ENCODE peak calls at places on chromosomes 16 and 17, in seven cellular contexts. Y, A, G, J, F, X and M are unnamed samples.

GRCh38 chr16:28157768-28158535 is 53.8 kb downstream of the XPO6 start:
- DNase-seq in Y (no peak), A (no peak), G (no peak), J (no peak), F (no peak), X (no peak), M (no peak)

GRCh38 chr17:70597774-70598173 is 428.4 kb downstream of the KCNJ2 start:
- DNase-seq in Y (no peak), A (no peak), G (no peak), J (no peak), F (no peak), X (no peak), M (no peak)

GRCh38 chr17:35170968-35171771 is 23.0 kb downstream of the SLC35G3 start:
- DNase-seq in Y (no peak), A (no peak), G (no peak), J (no peak), F (peak; percentile 24), X (no peak), M (peak; percentile 11)

GRCh38 chr17:3594056-3594810 is 15.0 kb downstream of the TRPV1 start:
- DNase-seq in Y (no peak), A (peak; percentile 70), G (no peak), J (no peak), F (no peak), X (peak; percentile 48), M (no peak)

GRCh38 chr17:31433091-31433790 is 41.8 kb downstream of the RAB11FIP4 start:
- DNase-seq in Y (no peak), A (no peak), G (no peak), J (no peak), F (no peak), X (no peak), M (peak; percentile 45)

GRCh38 chr17:17698869-17699351 is 17.7 kb downstream of the RAI1 start:
- DNase-seq in Y (no peak), A (no peak), G (no peak), J (no peak), F (no peak), X (no peak), M (no peak)

GRCh38 chr16:55836158-55836611 is 3.3 kb upstream of the CES1 start:
- DNase-seq in Y (no peak), A (no peak), G (no peak), J (no peak), F (no peak), X (no peak), M (no peak)

GRCh38 chr16:15925631-15926030 is 23.8 kb upstream of the ABCC1 start:
- DNase-seq in Y (no peak), A (no peak), G (no peak), J (no peak), F (no peak), X (no peak), M (no peak)

GRCh38 chr16:61366006-61366405 is 670.2 kb downstream of the CDH8 start:
- DNase-seq in Y (no peak), A (no peak), G (no peak), J (no peak), F (no peak), X (no peak), M (no peak)

GRCh38 chr17:57954421-57955182 is 610 bp downstream of the CUEDC1 start:
- DNase-seq in Y (no peak), A (no peak), G (peak; percentile 66), J (peak; percentile 15), F (no peak), X (no peak), M (no peak)

GRCh38 chr16:14436410-14436955 is 193.6 kb downstream of the PARN start:
- DNase-seq in Y (no peak), A (no peak), G (no peak), J (no peak), F (no peak), X (no peak), M (no peak)

GRCh38 chr17:64256913-64257807 is 5.9 kb downstream of the TEX2 start:
- DNase-seq in Y (no peak), A (no peak), G (no peak), J (no peak), F (no peak), X (no peak), M (no peak)

GRCh38 chr16:84925092-84925772 is 86.1 kb downstream of the ZDHHC7 start:
- DNase-seq in Y (peak; percentile 39), A (no peak), G (peak; percentile 64), J (peak; percentile 23), F (no peak), X (no peak), M (peak; percentile 57)

GRCh38 chr16:83138512-83138911 is 511.7 kb downstream of the CDH13 start:
- DNase-seq in Y (no peak), A (no peak), G (no peak), J (no peak), F (no peak), X (no peak), M (no peak)

GRCh38 chr17:43949777-43950176 is 4.0 kb downstream of the PYY start:
- DNase-seq in Y (no peak), A (no peak), G (no peak), J (no peak), F (no peak), X (no peak), M (no peak)

GRCh38 chr17:43952724-43953666 is 745 bp downstream of the PYY start:
- DNase-seq in Y (no peak), A (no peak), G (no peak), J (peak; percentile 74), F (no peak), X (no peak), M (no peak)

GRCh38 chr17:43952351-43952723 is 1.4 kb downstream of the PYY start:
- DNase-seq in Y (no peak), A (no peak), G (no peak), J (no peak), F (no peak), X (no peak), M (no peak)

GRCh38 chr17:43950554-43950953 is 3.2 kb downstream of the PYY start:
- DNase-seq in Y (no peak), A (no peak), G (no peak), J (no peak), F (no peak), X (no peak), M (no peak)

GRCh38 chr17:43951750-43952149 is 2.0 kb downstream of the PYY start:
- DNase-seq in Y (no peak), A (no peak), G (no peak), J (no peak), F (no peak), X (no peak), M (no peak)
- H3K4me3 ChIP-seq in Y (no peak overlapping the region), A (no peak overlapping the region), G (no peak overlapping the region), J (peak overlapping the region; percentile 68), F (no peak overlapping the region), X (no peak overlapping the region), M (no peak overlapping the region)

DNA sequence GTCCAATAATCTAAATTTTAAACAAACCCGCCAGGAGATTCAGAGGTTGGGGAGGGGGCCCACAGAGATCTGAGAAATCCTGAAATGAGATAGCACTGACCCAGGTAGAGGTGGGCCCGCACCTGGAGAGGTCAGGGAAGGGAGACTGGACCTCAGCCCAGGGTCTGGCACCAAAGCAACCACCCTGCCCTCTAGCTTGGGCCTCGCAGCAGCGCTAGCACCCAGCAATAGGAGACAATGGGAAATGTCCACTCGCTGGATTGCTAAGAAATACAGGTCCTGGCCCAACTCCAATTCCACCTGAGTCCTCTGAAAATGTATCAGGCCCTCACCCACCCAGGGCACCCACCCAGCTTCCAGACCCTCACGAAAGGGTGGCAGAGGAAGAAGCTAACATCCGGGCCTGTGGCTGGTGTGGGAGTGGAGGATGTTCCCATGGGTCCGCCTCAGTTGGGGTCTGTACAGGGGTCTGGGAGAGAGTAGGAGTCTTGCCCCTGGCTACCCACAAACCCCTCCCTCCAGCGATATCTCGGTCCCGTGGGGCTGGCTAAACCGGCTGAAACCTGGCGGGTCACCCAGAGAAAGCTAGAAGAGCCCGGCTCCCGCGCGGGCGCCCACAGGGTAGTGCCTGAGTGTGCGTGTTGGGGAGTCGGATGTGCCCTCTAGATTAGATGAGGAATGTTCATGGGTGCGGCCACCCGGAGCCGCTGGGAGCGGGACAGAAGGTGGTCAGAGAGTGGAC is 1.1 kb downstream of the PLLP start:
- DNase-seq in Y (no peak), A (no peak), G (no peak), J (no peak), F (no peak), X (no peak), M (no peak)
- H3K4me3 ChIP-seq in Y (no peak overlapping the region), A (no peak overlapping the region), G (peak overlapping the region; percentile 51), J (peak overlapping the region; percentile 70), F (no peak overlapping the region), X (no peak overlapping the region), M (no peak overlapping the region)

GRCh38 chr16:89815639-89816348 is 653 bp downstream of the FANCA start:
- DNase-seq in Y (no peak), A (no peak), G (no peak), J (no peak), F (peak; percentile 53), X (no peak), M (peak; percentile 51)
- H3K4me3 ChIP-seq in Y (peak overlapping the region; percentile 69), A (peak overlapping the region; percentile 67), G (peak overlapping the region; percentile 76), J (peak overlapping the region; percentile 64), F (peak overlapping the region; percentile 86), X (peak overlapping the region; percentile 73), M (peak overlapping the region; percentile 58)

DNA sequence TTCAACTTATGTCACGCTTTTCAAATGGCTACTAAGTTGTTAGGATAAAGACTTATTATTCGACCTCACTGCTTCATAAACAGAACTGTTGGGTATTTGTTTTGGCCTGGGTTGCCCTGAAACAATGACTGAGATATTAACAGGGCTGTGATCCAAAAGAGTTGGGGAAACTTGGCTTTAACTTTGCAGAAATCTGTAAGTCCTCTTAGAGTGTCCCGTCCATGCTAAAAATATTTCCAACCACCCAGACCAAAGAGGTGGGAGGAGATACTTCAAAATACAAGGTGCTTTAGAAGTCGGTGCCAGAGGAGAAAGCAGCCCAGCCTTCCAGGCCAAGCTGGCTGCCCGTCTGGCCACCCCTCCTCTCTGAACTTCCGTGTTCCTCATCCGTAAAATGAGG is 16.1 kb upstream of the SPATA32 start:
- DNase-seq in Y (no peak), A (no peak), G (no peak), J (no peak), F (no peak), X (no peak), M (no peak)
- H3K4me3 ChIP-seq in Y (no peak overlapping the region), A (no peak overlapping the region), G (no peak overlapping the region), J (no peak overlapping the region), F (no peak overlapping the region), X (no peak overlapping the region), M (no peak overlapping the region)

DNA sequence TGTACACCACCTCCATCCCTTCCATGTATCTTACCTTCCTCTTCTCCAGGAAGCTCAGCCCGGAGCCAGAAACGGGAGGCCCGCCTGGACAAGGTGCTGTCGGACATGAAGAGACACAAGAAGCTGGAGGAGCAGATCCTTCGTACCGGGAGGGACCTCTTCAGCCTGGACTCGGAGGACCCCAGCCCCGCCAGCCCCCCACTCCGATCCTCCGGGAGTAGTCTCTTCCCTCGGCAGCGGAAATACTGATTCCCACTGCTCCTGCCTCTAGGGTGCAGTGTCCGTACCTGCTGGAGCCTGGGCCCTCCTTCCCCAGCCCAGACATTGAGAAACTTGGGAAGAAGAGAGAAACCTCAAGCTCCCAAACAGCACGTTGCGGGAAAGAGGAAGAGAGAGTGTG is 756 bp upstream of the MVP start:
- DNase-seq in Y (no peak), A (no peak), G (peak; percentile 61), J (no peak), F (no peak), X (no peak), M (no peak)
- H3K4me3 ChIP-seq in Y (peak overlapping the region; percentile 69), A (no peak overlapping the region), G (peak overlapping the region; percentile 76), J (no peak overlapping the region), F (peak overlapping the region; percentile 88), X (peak overlapping the region; percentile 37), M (peak overlapping the region; percentile 85)